ENCODE peak calls at places on chromosomes 7 and 10, in six cellular contexts. K, I, D, G, U and R are unnamed samples.

GRCh38 chr10:71083457-71083975 is 128.9 kb upstream of the UNC5B start:
- DNase-seq in U (no peak), I (peak; percentile 44), K (no peak), D (no peak), G (no peak), R (no peak)

GRCh38 chr7:81285142-81285871 is 366.5 kb upstream of the SEMA3C start:
- DNase-seq in G (no peak), U (peak; percentile 38), I (no peak), D (no peak), K (no peak), R (no peak)

GRCh38 chr7:40586197-40586596 is 451.4 kb downstream of the SUGCT start:
- DNase-seq in G (no peak), U (no peak), K (peak; percentile 33), D (no peak), I (no peak), R (no peak)

GRCh38 chr10:102645741-102646609 is 1.7 kb downstream of the TRIM8 start:
- DNase-seq in I (peak; percentile 98), G (no peak), U (peak; percentile 95), K (peak; percentile 97), D (peak; percentile 64), R (no peak)

GRCh38 chr10:69898524-69898923 is 96.8 kb downstream of the COL13A1 start:
- DNase-seq in K (no peak), U (no peak), G (no peak), I (no peak), D (no peak), R (peak; percentile 37)

GRCh38 chr10:97463363-97464132 is 17.6 kb downstream of the ZDHHC16 start:
- DNase-seq in U (peak; percentile 73), D (peak; percentile 23), K (peak; percentile 10), I (no peak), G (peak; percentile 65), R (peak; percentile 57)

GRCh38 chr7:82805527-82805960 is 357.1 kb downstream of the PCLO start:
- DNase-seq in G (no peak), I (no peak), U (peak; percentile 60), K (no peak), D (no peak), R (peak; percentile 92)

GRCh38 chr10:85995791-85996190 is 370.8 kb downstream of the GRID1 start:
- DNase-seq in K (no peak), D (no peak), G (peak; percentile 34), I (no peak), U (no peak), R (no peak)

GRCh38 chr7:5689118-5689517 is 92.3 kb downstream of the RNF216 start:
- DNase-seq in I (peak; percentile 65), U (no peak), D (no peak), G (no peak), K (no peak), R (no peak)

GRCh38 chr7:32890010-32890552 is 1.5 kb downstream of the KBTBD2 start:
- DNase-seq in K (peak; percentile 60), G (no peak), D (no peak), I (no peak), U (no peak), R (peak; percentile 20)

GRCh38 chr10:110556296-110556695 is 11.2 kb upstream of the SMC3 start:
- DNase-seq in G (no peak), D (no peak), U (no peak), I (no peak), K (no peak), R (no peak)

GRCh38 chr10:18689498-18689897 is 30.3 kb downstream of the ARL5B start:
- DNase-seq in G (no peak), D (no peak), K (no peak), I (no peak), U (no peak), R (no peak)

GRCh38 chr10:84214612-84215235 is 10.6 kb downstream of the LRIT2 start:
- DNase-seq in U (no peak), K (no peak), G (peak; percentile 62), I (peak; percentile 15), D (no peak), R (no peak)

GRCh38 chr10:17010363-17011145 is 119.1 kb downstream of the CUBN start:
- DNase-seq in D (no peak), G (no peak), I (no peak), K (no peak), U (no peak), R (no peak)

GRCh38 chr10:131143425-131144165 is 167.9 kb downstream of the TCERG1L start:
- DNase-seq in D (no peak), I (no peak), K (no peak), G (no peak), U (no peak), R (no peak)

GRCh38 chr7:21702303-21702702 is 159.5 kb downstream of the DNAH11 start:
- DNase-seq in G (no peak), K (no peak), I (no peak), D (no peak), U (no peak), R (no peak)

GRCh38 chr10:92508866-92509265 is 65.0 kb downstream of the IDE start:
- DNase-seq in D (no peak), G (no peak), U (no peak), I (no peak), K (no peak), R (no peak)

GRCh38 chr7:44062903-44063295 is 2.5 kb downstream of the PGAM2 start:
- DNase-seq in K (no peak), G (no peak), D (no peak), U (no peak), I (peak; percentile 69), R (no peak)

GRCh38 chr7:27025270-27025669 is 70.5 kb downstream of the HOXA1 start:
- DNase-seq in D (no peak), U (no peak), G (no peak), I (no peak), K (no peak), R (no peak)

GRCh38 chr7:150988230-150989226 is 2.3 kb upstream of the NOS3 start:
- DNase-seq in K (no peak), U (no peak), G (peak; percentile 86), I (peak; percentile 77), D (peak; percentile 45), R (peak; percentile 87)